ENCODE peak calls at places on chromosomes 12 and 14, in nine cellular contexts. F is A549, L is tibial artery, A is transverse colon, B is adrenal gland, R is right atrium auricular region, T is cardiac muscle cell, M is heart left ventricle, G is lung. J is an unnamed sample.

GRCh38 chr12:98499668-98500456 is 15.5 kb upstream of the TMPO start:
- DNase-seq in F (no peak), L (no peak), A (no peak), B (peak; percentile 44), R (no peak), T (no peak), M (no peak), G (no peak), J (no peak)

GRCh38 chr12:94516985-94517384 is 57.3 kb upstream of the CEP83 start:
- DNase-seq in F (no peak), L (no peak), A (no peak), B (no peak), R (no peak), T (no peak), M (no peak), G (no peak), J (no peak)

GRCh38 chr14:102927878-102928411 is 5.5 kb downstream of the AMN start:
- DNase-seq in F (no peak), L (no peak), A (peak; percentile 54), B (no peak), R (no peak), T (peak; percentile 40), M (no peak), G (no peak), J (no peak)

GRCh38 chr14:99731536-99732435 is 47.7 kb downstream of the CYP46A1 start:
- DNase-seq in F (no peak), L (no peak), A (peak; percentile 11), B (peak; percentile 84), R (peak; percentile 56), T (no peak), M (peak; percentile 38), G (no peak), J (peak; percentile 12)

GRCh38 chr14:99389171-99389826 is 91.4 kb downstream of the SETD3 start:
- DNase-seq in F (peak; percentile 79), L (no peak), A (peak; percentile 67), B (no peak), R (no peak), T (peak; percentile 67), M (no peak), G (no peak), J (no peak)

GRCh38 chr12:50633950-50634349 is 129.2 kb downstream of the DIP2B start:
- DNase-seq in F (no peak), L (no peak), A (no peak), B (no peak), R (no peak), T (no peak), M (no peak), G (no peak), J (no peak)

GRCh38 chr12:21300632-21301031 is 34.1 kb downstream of the SLCO1A2 start:
- DNase-seq in F (no peak), L (no peak), A (no peak), B (no peak), R (no peak), T (no peak), M (no peak), G (no peak), J (no peak)

GRCh38 chr14:42884100-42884499 is 1277.4 kb downstream of the LRFN5 start:
- DNase-seq in F (no peak), L (no peak), A (no peak), B (no peak), R (no peak), T (no peak), M (no peak), G (no peak), J (no peak)

GRCh38 chr12:123389560-123390351 is 5.8 kb downstream of the KMT5A start:
- DNase-seq in F (peak; percentile 53), L (no peak), A (peak; percentile 79), B (peak; percentile 67), R (no peak), T (peak; percentile 91), M (peak; percentile 84), G (peak; percentile 81), J (no peak)

GRCh38 chr12:100651108-100651507 is 77.6 kb downstream of the GAS2L3 start:
- DNase-seq in F (no peak), L (no peak), A (no peak), B (no peak), R (no peak), T (no peak), M (no peak), G (no peak), J (no peak)
- TF ChIP-seq CTCF in F (no peak), L (no peak), A (no peak), B (no peak), R (no peak), T (peak; percentile 16), M (no peak), G (no peak), J (no peak)

GRCh38 chr12:132941336-132941954 is 14.7 kb downstream of the ZNF605 start:
- DNase-seq in F (no peak), L (no peak), A (no peak), B (peak; percentile 45), R (no peak), T (no peak), M (no peak), G (no peak), J (no peak)

GRCh38 chr12:132942611-132943010 is 13.5 kb downstream of the ZNF605 start:
- DNase-seq in F (no peak), L (no peak), A (no peak), B (peak; percentile 38), R (no peak), T (no peak), M (no peak), G (no peak), J (no peak)

GRCh38 chr12:132937476-132937875 is 18.6 kb downstream of the ZNF605 start:
- DNase-seq in F (no peak), L (no peak), A (no peak), B (no peak), R (no peak), T (no peak), M (no peak), G (no peak), J (no peak)

GRCh38 chr12:132936163-132936562 is 19.9 kb downstream of the ZNF605 start:
- DNase-seq in F (no peak), L (no peak), A (no peak), B (no peak), R (no peak), T (no peak), M (no peak), G (no peak), J (no peak)

DNA sequence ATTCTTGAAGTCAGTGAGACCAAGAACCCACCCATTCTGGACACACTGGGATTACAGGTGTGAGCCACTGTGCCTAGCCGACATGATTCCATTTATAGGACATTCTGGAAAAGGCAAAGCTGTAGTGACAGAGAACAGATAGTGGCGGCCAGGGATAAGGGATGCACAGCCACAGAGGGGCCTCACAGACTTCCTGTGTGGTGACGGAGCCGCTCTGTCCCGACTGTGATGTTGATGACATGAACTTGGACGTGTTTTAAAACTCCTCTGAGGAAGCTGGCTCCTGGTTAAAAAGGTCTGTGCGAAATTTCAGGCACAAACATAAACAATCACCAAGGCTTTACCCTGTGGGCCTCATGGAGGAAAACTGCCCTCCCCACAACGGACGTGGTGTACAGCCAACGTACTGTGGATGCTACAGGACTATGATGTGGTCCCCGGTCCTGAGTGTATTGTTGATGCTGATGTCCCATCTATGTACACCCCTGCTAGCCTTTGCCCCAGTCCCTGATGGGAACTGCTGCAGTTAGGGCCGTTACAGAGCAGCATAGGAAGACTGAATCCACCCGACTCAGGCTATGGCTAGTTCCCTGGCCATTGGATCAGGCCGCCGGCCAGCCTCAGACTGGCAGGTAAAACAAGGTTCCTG is 15.9 kb downstream of the ZNF605 start:
- DNase-seq in F (no peak), L (no peak), A (no peak), B (peak; percentile 42), R (no peak), T (no peak), M (no peak), G (no peak), J (no peak)
- H3K4me3 ChIP-seq in F (no peak overlapping the region), L (no peak overlapping the region), A (no peak overlapping the region), B (no peak overlapping the region), R (no peak overlapping the region), T (no peak overlapping the region), M (no peak overlapping the region), G (no peak overlapping the region), J (no peak overlapping the region)

GRCh38 chr12:51915951-51916350 is 8.6 kb downstream of the ACVRL1 start:
- DNase-seq in F (no peak), L (no peak), A (no peak), B (no peak), R (no peak), T (no peak), M (no peak), G (no peak), J (no peak)
- H3K4me1 ChIP-seq in F (no peaks in the 10 kb centered on the region), L (peaks cover 5% of the 10 kb centered on the region), A (peaks cover 2% of the 10 kb centered on the region), B (peaks cover 34% of the 10 kb centered on the region), R (peaks cover 56% of the 10 kb centered on the region), T (peaks cover 23% of the 10 kb centered on the region), M (peaks cover 30% of the 10 kb centered on the region), G (peaks cover 1% of the 10 kb centered on the region), J (no peaks in the 10 kb centered on the region)

GRCh38 chr14:100732766-100733100 is 6.0 kb downstream of the DLK1 start:
- DNase-seq in F (no peak), L (no peak), A (no peak), B (peak; percentile 46), R (no peak), T (no peak), M (peak; percentile 2), G (no peak), J (no peak)
- TF ChIP-seq CTCF in F (no peak), L (no peak), A (no peak), B (no peak), R (no peak), T (no peak), M (no peak), G (no peak), J (no peak)

GRCh38 chr12:6767301-6767591 is 1.1 kb downstream of the PTMS start:
- DNase-seq in F (no peak), L (no peak), A (no peak), B (no peak), R (no peak), T (peak; percentile 45), M (no peak), G (no peak), J (no peak)

GRCh38 chr12:6769003-6769389 is 2.8 kb downstream of the PTMS start:
- DNase-seq in F (no peak), L (no peak), A (peak; percentile 58), B (peak; percentile 82), R (no peak), T (peak; percentile 81), M (peak; percentile 61), G (no peak), J (peak; percentile 71)

GRCh38 chr12:6767592-6768384 is 1.6 kb downstream of the PTMS start:
- DNase-seq in F (no peak), L (no peak), A (no peak), B (peak; percentile 72), R (no peak), T (peak; percentile 51), M (no peak), G (no peak), J (no peak)

GRCh38 chr12:6769681-6770080 is 2.6 kb upstream of the LAG3 start:
- DNase-seq in F (no peak), L (no peak), A (no peak), B (no peak), R (no peak), T (no peak), M (no peak), G (no peak), J (no peak)

GRCh38 chr12:6768385-6769002 is 2.3 kb downstream of the PTMS start:
- DNase-seq in F (no peak), L (no peak), A (no peak), B (no peak), R (no peak), T (no peak), M (no peak), G (no peak), J (no peak)
- H3K4me3 ChIP-seq in F (peak overlapping the region; percentile 97), L (peak overlapping the region; percentile 85), A (no peak overlapping the region), B (peak overlapping the region; percentile 98), R (peak overlapping the region; percentile 72), T (peak overlapping the region; percentile 93), M (peak overlapping the region; percentile 77), G (no peak overlapping the region), J (peak overlapping the region; percentile 79)